ENCODE peak calls at places on chromosomes 7 and 10, in nine cellular contexts. One of them, this sample, is unnamed.

GRCh38 chr7:102306916-102307677 is 20.4 kb downstream of the SH2B2 start:
- DNase-seq in cardiac muscle cell: peak; percentile 62
- DNase-seq in left lung: peak; percentile 79
- DNase-seq in right lobe of liver: no peak
- DNase-seq in tibial nerve: peak; percentile 37
- DNase-seq in IMR-90: peak; percentile 78
- DNase-seq in breast epithelium: peak; percentile 43
- DNase-seq in bronchial epithelial cell: peak; percentile 43
- DNase-seq in upper lobe of right lung: peak; percentile 83
- DNase-seq in this sample: no peak

GRCh38 chr7:138257459-138258193 is 181.4 kb downstream of the AKR1D1 start:
- DNase-seq in cardiac muscle cell: peak; percentile 99
- DNase-seq in left lung: peak; percentile 39
- DNase-seq in right lobe of liver: no peak
- DNase-seq in tibial nerve: no peak
- DNase-seq in IMR-90: no peak
- DNase-seq in breast epithelium: no peak
- DNase-seq in bronchial epithelial cell: peak; percentile 20
- DNase-seq in upper lobe of right lung: no peak
- DNase-seq in this sample: no peak

GRCh38 chr10:4077804-4078203 is 292.8 kb upstream of the KLF6 start:
- DNase-seq in cardiac muscle cell: no peak
- DNase-seq in left lung: no peak
- DNase-seq in right lobe of liver: no peak
- DNase-seq in tibial nerve: no peak
- DNase-seq in IMR-90: no peak
- DNase-seq in breast epithelium: no peak
- DNase-seq in bronchial epithelial cell: no peak
- DNase-seq in upper lobe of right lung: no peak
- DNase-seq in this sample: no peak

GRCh38 chr10:130301026-130301892 is 165.1 kb downstream of the GLRX3 start:
- DNase-seq in cardiac muscle cell: peak; percentile 74
- DNase-seq in left lung: peak; percentile 61
- DNase-seq in right lobe of liver: peak; percentile 79
- DNase-seq in tibial nerve: no peak
- DNase-seq in IMR-90: no peak
- DNase-seq in breast epithelium: no peak
- DNase-seq in bronchial epithelial cell: no peak
- DNase-seq in upper lobe of right lung: peak; percentile 88
- DNase-seq in this sample: peak; percentile 57

GRCh38 chr7:127953423-127953822 is 77.8 kb downstream of the LRRC4 start:
- DNase-seq in cardiac muscle cell: no peak
- DNase-seq in left lung: no peak
- DNase-seq in right lobe of liver: no peak
- DNase-seq in tibial nerve: no peak
- DNase-seq in IMR-90: no peak
- DNase-seq in breast epithelium: no peak
- DNase-seq in bronchial epithelial cell: no peak
- DNase-seq in upper lobe of right lung: no peak
- DNase-seq in this sample: no peak

GRCh38 chr7:20260219-20260618 is 43.0 kb upstream of the MACC1 start:
- DNase-seq in cardiac muscle cell: peak; percentile 91
- DNase-seq in left lung: no peak
- DNase-seq in right lobe of liver: no peak
- DNase-seq in tibial nerve: no peak
- DNase-seq in IMR-90: peak; percentile 48
- DNase-seq in breast epithelium: no peak
- DNase-seq in bronchial epithelial cell: no peak
- DNase-seq in upper lobe of right lung: no peak
- DNase-seq in this sample: peak; percentile 40

GRCh38 chr10:103757531-103758293 is 97.7 kb downstream of the SH3PXD2A start:
- DNase-seq in cardiac muscle cell: peak; percentile 85
- DNase-seq in left lung: peak; percentile 70
- DNase-seq in right lobe of liver: peak; percentile 65
- DNase-seq in tibial nerve: peak; percentile 27
- DNase-seq in IMR-90: peak; percentile 88
- DNase-seq in breast epithelium: peak; percentile 51
- DNase-seq in bronchial epithelial cell: peak; percentile 92
- DNase-seq in upper lobe of right lung: no peak
- DNase-seq in this sample: peak; percentile 89

GRCh38 chr10:129285459-129285858 is 181.6 kb upstream of the MGMT start:
- DNase-seq in cardiac muscle cell: no peak
- DNase-seq in left lung: no peak
- DNase-seq in right lobe of liver: no peak
- DNase-seq in tibial nerve: no peak
- DNase-seq in IMR-90: no peak
- DNase-seq in breast epithelium: no peak
- DNase-seq in bronchial epithelial cell: no peak
- DNase-seq in upper lobe of right lung: no peak
- DNase-seq in this sample: no peak

GRCh38 chr10:60849217-60849616 is 70.9 kb downstream of the CDK1 start:
- DNase-seq in cardiac muscle cell: no peak
- DNase-seq in left lung: no peak
- DNase-seq in right lobe of liver: no peak
- DNase-seq in tibial nerve: no peak
- DNase-seq in IMR-90: no peak
- DNase-seq in breast epithelium: no peak
- DNase-seq in bronchial epithelial cell: no peak
- DNase-seq in upper lobe of right lung: no peak
- DNase-seq in this sample: no peak

GRCh38 chr7:32680259-32681173 is 185.2 kb downstream of the AVL9 start:
- DNase-seq in cardiac muscle cell: peak; percentile 92
- DNase-seq in left lung: no peak
- DNase-seq in right lobe of liver: no peak
- DNase-seq in tibial nerve: no peak
- DNase-seq in IMR-90: peak; percentile 80
- DNase-seq in breast epithelium: peak; percentile 80
- DNase-seq in bronchial epithelial cell: peak; percentile 89
- DNase-seq in upper lobe of right lung: no peak
- DNase-seq in this sample: peak; percentile 86

GRCh38 chr10:118962159-118962863 is 67.2 kb upstream of the NANOS1 start:
- DNase-seq in cardiac muscle cell: no peak
- DNase-seq in left lung: no peak
- DNase-seq in right lobe of liver: no peak
- DNase-seq in tibial nerve: no peak
- DNase-seq in IMR-90: no peak
- DNase-seq in breast epithelium: no peak
- DNase-seq in bronchial epithelial cell: peak; percentile 32
- DNase-seq in upper lobe of right lung: no peak
- DNase-seq in this sample: no peak

GRCh38 chr10:789831-790701 is 100.6 kb upstream of the DIP2C start:
- DNase-seq in cardiac muscle cell: no peak
- DNase-seq in left lung: no peak
- DNase-seq in right lobe of liver: peak; percentile 54
- DNase-seq in tibial nerve: no peak
- DNase-seq in IMR-90: no peak
- DNase-seq in breast epithelium: no peak
- DNase-seq in bronchial epithelial cell: no peak
- DNase-seq in upper lobe of right lung: no peak
- DNase-seq in this sample: no peak

GRCh38 chr7:151705744-151706567 is 171.0 kb downstream of the PRKAG2 start:
- DNase-seq in cardiac muscle cell: peak; percentile 70
- DNase-seq in left lung: no peak
- DNase-seq in right lobe of liver: no peak
- DNase-seq in tibial nerve: no peak
- DNase-seq in IMR-90: peak; percentile 52
- DNase-seq in breast epithelium: no peak
- DNase-seq in bronchial epithelial cell: peak; percentile 75
- DNase-seq in upper lobe of right lung: no peak
- DNase-seq in this sample: peak; percentile 57
- H3K4me3 ChIP-seq in cardiac muscle cell: no peak overlapping the region
- H3K4me3 ChIP-seq in left lung: no peak overlapping the region
- H3K4me3 ChIP-seq in right lobe of liver: no peak overlapping the region
- H3K4me3 ChIP-seq in tibial nerve: no peak overlapping the region
- H3K4me3 ChIP-seq in IMR-90: no peak overlapping the region
- H3K4me3 ChIP-seq in breast epithelium: no peak overlapping the region
- H3K4me3 ChIP-seq in bronchial epithelial cell: no peak overlapping the region
- H3K4me3 ChIP-seq in upper lobe of right lung: no peak overlapping the region
- H3K4me3 ChIP-seq in this sample: no peak overlapping the region

GRCh38 chr10:124249812-124250432 is 156.5 kb upstream of the CHST15 start:
- DNase-seq in cardiac muscle cell: no peak
- DNase-seq in left lung: no peak
- DNase-seq in right lobe of liver: no peak
- DNase-seq in tibial nerve: no peak
- DNase-seq in IMR-90: no peak
- DNase-seq in breast epithelium: no peak
- DNase-seq in bronchial epithelial cell: peak; percentile 9
- DNase-seq in upper lobe of right lung: no peak
- DNase-seq in this sample: no peak
- TF ChIP-seq CTCF in cardiac muscle cell: peak; percentile 27
- TF ChIP-seq CTCF in left lung: no peak
- TF ChIP-seq CTCF in right lobe of liver: peak; percentile 6
- TF ChIP-seq CTCF in tibial nerve: no peak
- TF ChIP-seq CTCF in IMR-90: no peak
- TF ChIP-seq CTCF in breast epithelium: no peak
- TF ChIP-seq CTCF in bronchial epithelial cell: peak; percentile 21
- TF ChIP-seq CTCF in upper lobe of right lung: peak; percentile 11
- TF ChIP-seq CTCF in this sample: peak; percentile 5

GRCh38 chr10:109933984-109934565 is 10.8 kb upstream of the XPNPEP1 start:
- DNase-seq in cardiac muscle cell: no peak
- DNase-seq in left lung: no peak
- DNase-seq in right lobe of liver: no peak
- DNase-seq in tibial nerve: no peak
- DNase-seq in IMR-90: peak; percentile 52
- DNase-seq in breast epithelium: no peak
- DNase-seq in bronchial epithelial cell: no peak
- DNase-seq in upper lobe of right lung: no peak
- DNase-seq in this sample: peak; percentile 48

GRCh38 chr10:109937460-109937859 is 14.1 kb upstream of the XPNPEP1 start:
- DNase-seq in cardiac muscle cell: no peak
- DNase-seq in left lung: no peak
- DNase-seq in right lobe of liver: no peak
- DNase-seq in tibial nerve: no peak
- DNase-seq in IMR-90: no peak
- DNase-seq in breast epithelium: no peak
- DNase-seq in bronchial epithelial cell: no peak
- DNase-seq in upper lobe of right lung: no peak
- DNase-seq in this sample: no peak

GRCh38 chr10:109932391-109932790 is 9.1 kb upstream of the XPNPEP1 start:
- DNase-seq in cardiac muscle cell: no peak
- DNase-seq in left lung: no peak
- DNase-seq in right lobe of liver: no peak
- DNase-seq in tibial nerve: no peak
- DNase-seq in IMR-90: peak; percentile 55
- DNase-seq in breast epithelium: no peak
- DNase-seq in bronchial epithelial cell: peak; percentile 27
- DNase-seq in upper lobe of right lung: no peak
- DNase-seq in this sample: no peak

GRCh38 chr10:109931153-109931552 is 7.8 kb upstream of the XPNPEP1 start:
- DNase-seq in cardiac muscle cell: peak; percentile 69
- DNase-seq in left lung: no peak
- DNase-seq in right lobe of liver: peak; percentile 61
- DNase-seq in tibial nerve: peak; percentile 33
- DNase-seq in IMR-90: no peak
- DNase-seq in breast epithelium: no peak
- DNase-seq in bronchial epithelial cell: no peak
- DNase-seq in upper lobe of right lung: no peak
- DNase-seq in this sample: peak; percentile 65

DNA sequence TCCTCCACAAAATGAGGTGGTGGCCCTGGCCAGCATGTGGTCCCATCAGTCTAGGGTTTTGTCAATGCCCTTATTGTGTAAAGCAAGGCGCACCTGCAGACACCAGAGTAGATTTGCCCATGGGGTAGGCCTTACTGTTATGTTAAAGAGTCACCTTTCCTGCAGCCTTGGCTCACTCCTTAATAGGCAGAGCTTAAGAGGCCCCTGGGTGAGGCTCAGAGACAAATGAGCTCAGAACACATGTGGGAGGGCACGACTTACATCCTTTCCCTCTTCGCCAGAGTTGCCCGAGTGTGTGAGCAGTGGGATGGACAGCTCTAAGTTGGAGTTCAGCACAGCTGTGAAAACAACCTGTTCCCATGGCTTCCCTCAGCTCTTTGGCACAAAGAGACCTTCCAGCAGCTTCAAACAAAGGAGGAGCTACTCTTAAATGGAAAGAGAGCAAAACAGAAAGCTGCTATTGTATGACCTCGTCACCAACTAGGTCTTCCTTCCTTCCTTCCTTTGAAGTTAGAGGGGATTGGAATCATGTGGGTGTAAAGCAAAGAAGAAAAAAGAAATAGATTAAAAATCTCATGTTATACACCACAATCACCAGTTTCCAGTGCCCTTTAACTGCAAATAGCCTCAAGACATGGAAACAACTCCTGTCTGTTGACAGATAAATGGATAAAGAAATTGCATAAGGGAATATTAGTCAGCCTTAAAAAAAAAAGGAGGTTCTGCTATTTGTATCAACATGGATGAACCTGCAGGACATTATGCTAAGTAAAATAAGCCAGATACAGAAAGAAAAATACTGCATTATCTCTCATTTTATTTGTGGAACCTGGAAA is 11.9 kb upstream of the XPNPEP1 start:
- DNase-seq in cardiac muscle cell: peak; percentile 68
- DNase-seq in left lung: no peak
- DNase-seq in right lobe of liver: no peak
- DNase-seq in tibial nerve: peak; percentile 28
- DNase-seq in IMR-90: peak; percentile 83
- DNase-seq in breast epithelium: no peak
- DNase-seq in bronchial epithelial cell: peak; percentile 83
- DNase-seq in upper lobe of right lung: no peak
- DNase-seq in this sample: peak; percentile 69
- H3K4me3 ChIP-seq in cardiac muscle cell: no peak overlapping the region
- H3K4me3 ChIP-seq in left lung: no peak overlapping the region
- H3K4me3 ChIP-seq in right lobe of liver: no peak overlapping the region
- H3K4me3 ChIP-seq in tibial nerve: no peak overlapping the region
- H3K4me3 ChIP-seq in IMR-90: no peak overlapping the region
- H3K4me3 ChIP-seq in breast epithelium: no peak overlapping the region
- H3K4me3 ChIP-seq in bronchial epithelial cell: no peak overlapping the region
- H3K4me3 ChIP-seq in upper lobe of right lung: no peak overlapping the region
- H3K4me3 ChIP-seq in this sample: no peak overlapping the region

GRCh38 chr7:90312745-90313144 is 8.4 kb downstream of the FAM237B start:
- DNase-seq in cardiac muscle cell: peak; percentile 30
- DNase-seq in left lung: no peak
- DNase-seq in right lobe of liver: no peak
- DNase-seq in tibial nerve: no peak
- DNase-seq in IMR-90: no peak
- DNase-seq in breast epithelium: no peak
- DNase-seq in bronchial epithelial cell: peak; percentile 37
- DNase-seq in upper lobe of right lung: no peak
- DNase-seq in this sample: peak; percentile 30
- TF ChIP-seq CTCF in cardiac muscle cell: peak; percentile 43
- TF ChIP-seq CTCF in left lung: no peak
- TF ChIP-seq CTCF in right lobe of liver: peak; percentile 35
- TF ChIP-seq CTCF in tibial nerve: no peak
- TF ChIP-seq CTCF in IMR-90: peak; percentile 28
- TF ChIP-seq CTCF in breast epithelium: no peak
- TF ChIP-seq CTCF in bronchial epithelial cell: peak; percentile 27
- TF ChIP-seq CTCF in upper lobe of right lung: no peak
- TF ChIP-seq CTCF in this sample: peak; percentile 34

GRCh38 chr10:10773109-10773508 is 244.6 kb upstream of the CELF2 start:
- DNase-seq in cardiac muscle cell: no peak
- DNase-seq in left lung: no peak
- DNase-seq in right lobe of liver: no peak
- DNase-seq in tibial nerve: no peak
- DNase-seq in IMR-90: no peak
- DNase-seq in breast epithelium: no peak
- DNase-seq in bronchial epithelial cell: no peak
- DNase-seq in upper lobe of right lung: no peak
- DNase-seq in this sample: no peak
- H3K4me3 ChIP-seq in cardiac muscle cell: no peak overlapping the region
- H3K4me3 ChIP-seq in left lung: no peak overlapping the region
- H3K4me3 ChIP-seq in right lobe of liver: no peak overlapping the region
- H3K4me3 ChIP-seq in tibial nerve: no peak overlapping the region
- H3K4me3 ChIP-seq in IMR-90: no peak overlapping the region
- H3K4me3 ChIP-seq in breast epithelium: no peak overlapping the region
- H3K4me3 ChIP-seq in bronchial epithelial cell: no peak overlapping the region
- H3K4me3 ChIP-seq in upper lobe of right lung: no peak overlapping the region
- H3K4me3 ChIP-seq in this sample: no peak overlapping the region